ENCODE peak calls at places on chromosome 11, in seven cellular contexts. N is islet precursor cell; L is germinal center; K is activated CD4-positive, CD25-positive, alpha-beta regulatory T cell treated with anti-CD3 and anti-CD28 coated beads, Interleukin-2, amount 50 U/mL, for 16 hours; D is endodermal cell; F is NCI-H2029 treated with DMSO at 0.1 percent for 48 hours; I is endothelial cell of umbilical vein. X is an unnamed sample.

GRCh38 chr11:9219115-9219514 is 46.0 kb downstream of the DENND5A start:
- DNase-seq in F (no peak), N (no peak), L (no peak), I (peak; percentile 36), K (no peak), D (peak; percentile 1), X (no peak)

GRCh38 chr11:34160791-34161190 is 55.4 kb downstream of the NAT10 start:
- DNase-seq in L (no peak), D (no peak), F (no peak), N (no peak), K (no peak), I (no peak), X (no peak)

GRCh38 chr11:134536677-134537076 is 124.6 kb upstream of the B3GAT1 start:
- DNase-seq in D (peak; percentile 29), L (no peak), I (no peak), K (no peak), F (no peak), N (no peak), X (peak; percentile 28)

GRCh38 chr11:62035293-62035692 is 67.9 kb upstream of the FTH1 start:
- DNase-seq in L (no peak), K (no peak), F (no peak), D (no peak), I (no peak), N (no peak), X (no peak)

GRCh38 chr11:72039108-72039850 is 40.6 kb downstream of the IL18BP start:
- DNase-seq in K (no peak), N (no peak), I (peak; percentile 17), F (peak; percentile 18), L (no peak), D (no peak), X (no peak)

GRCh38 chr11:17354070-17354924 is 2.7 kb downstream of the NCR3LG1 start:
- DNase-seq in N (peak; percentile 75), I (peak; percentile 77), F (peak; percentile 49), K (peak; percentile 47), D (peak; percentile 88), L (peak; percentile 78), X (peak; percentile 73)

GRCh38 chr11:101862410-101863233 is 52.2 kb upstream of the CEP126 start:
- DNase-seq in L (no peak), D (peak; percentile 77), F (no peak), I (peak; percentile 71), K (no peak), N (peak; percentile 73), X (peak; percentile 37)

GRCh38 chr11:73236879-73237278 is 18.8 kb downstream of the P2RY2 start:
- DNase-seq in D (peak; percentile 92), K (no peak), F (no peak), L (peak; percentile 51), N (peak; percentile 82), I (peak; percentile 61), X (peak; percentile 90)

GRCh38 chr11:3165152-3165705 is at the start of gene OSBPL5:
- DNase-seq in D (peak; percentile 81), L (peak; percentile 34), I (peak; percentile 61), F (no peak), N (peak; percentile 83), K (no peak), X (peak; percentile 91)

GRCh38 chr11:111535281-111535680 is 5.2 kb upstream of the LAYN start:
- DNase-seq in D (no peak), I (no peak), L (no peak), N (no peak), F (no peak), K (no peak), X (no peak)

GRCh38 chr11:130674686-130675085 is 226.2 kb downstream of the ADAMTS15 start:
- DNase-seq in F (no peak), I (no peak), D (no peak), K (no peak), L (no peak), N (no peak), X (no peak)

GRCh38 chr11:72621008-72621610 is 53.1 kb downstream of the PDE2A start:
- DNase-seq in I (no peak), K (no peak), N (no peak), D (no peak), F (no peak), L (no peak), X (no peak)

GRCh38 chr11:96338910-96339703 is 3.9 kb downstream of the MAML2 start:
- DNase-seq in N (no peak), L (peak; percentile 53), I (peak; percentile 54), F (no peak), K (no peak), D (peak; percentile 61), X (no peak)

GRCh38 chr11:134579709-134580634 is 167.9 kb upstream of the B3GAT1 start:
- DNase-seq in N (peak; percentile 79), D (peak; percentile 37), K (no peak), L (no peak), I (no peak), F (peak; percentile 11), X (peak; percentile 52)